ENCODE peak calls at places on chromosomes 2 and 18, in four cellular contexts. O is choroid plexus epithelial cell, S is neural progenitor cell, Z is GM12878. T is an unnamed sample.

GRCh38 chr2:198054299-198054698 is 249.9 kb downstream of the PLCL1 start:
- DNase-seq in O (peak; percentile 50), S (peak; percentile 53), Z (no peak), T (peak; percentile 35)

GRCh38 chr2:211982162-211982561 is 556.4 kb downstream of the ERBB4 start:
- DNase-seq in O (peak; percentile 6), S (no peak), Z (no peak), T (no peak)

GRCh38 chr2:172375247-172375646 is 52.1 kb upstream of the ITGA6 start:
- DNase-seq in O (peak; percentile 20), S (no peak), Z (no peak), T (no peak)

GRCh38 chr18:37534627-37535026 is 31.0 kb downstream of the CELF4 start:
- DNase-seq in O (no peak), S (no peak), Z (no peak), T (no peak)

GRCh38 chr2:33051586-33052385 is 105.0 kb downstream of the LTBP1 start:
- DNase-seq in O (peak; percentile 80), S (no peak), Z (no peak), T (no peak)

GRCh38 chr2:155176345-155176744 is 477.9 kb downstream of the KCNJ3 start:
- DNase-seq in O (no peak), S (no peak), Z (no peak), T (no peak)

GRCh38 chr2:235238537-235238936 is 255.3 kb upstream of the AGAP1 start:
- DNase-seq in O (peak; percentile 40), S (no peak), Z (no peak), T (no peak)

GRCh38 chr2:33208400-33208799 is 261.6 kb downstream of the LTBP1 start:
- DNase-seq in O (no peak), S (no peak), Z (no peak), T (no peak)

GRCh38 chr2:102241616-102242260 is 54.9 kb downstream of the IL1RL2 start:
- DNase-seq in O (no peak), S (no peak), Z (no peak), T (no peak)

DNA sequence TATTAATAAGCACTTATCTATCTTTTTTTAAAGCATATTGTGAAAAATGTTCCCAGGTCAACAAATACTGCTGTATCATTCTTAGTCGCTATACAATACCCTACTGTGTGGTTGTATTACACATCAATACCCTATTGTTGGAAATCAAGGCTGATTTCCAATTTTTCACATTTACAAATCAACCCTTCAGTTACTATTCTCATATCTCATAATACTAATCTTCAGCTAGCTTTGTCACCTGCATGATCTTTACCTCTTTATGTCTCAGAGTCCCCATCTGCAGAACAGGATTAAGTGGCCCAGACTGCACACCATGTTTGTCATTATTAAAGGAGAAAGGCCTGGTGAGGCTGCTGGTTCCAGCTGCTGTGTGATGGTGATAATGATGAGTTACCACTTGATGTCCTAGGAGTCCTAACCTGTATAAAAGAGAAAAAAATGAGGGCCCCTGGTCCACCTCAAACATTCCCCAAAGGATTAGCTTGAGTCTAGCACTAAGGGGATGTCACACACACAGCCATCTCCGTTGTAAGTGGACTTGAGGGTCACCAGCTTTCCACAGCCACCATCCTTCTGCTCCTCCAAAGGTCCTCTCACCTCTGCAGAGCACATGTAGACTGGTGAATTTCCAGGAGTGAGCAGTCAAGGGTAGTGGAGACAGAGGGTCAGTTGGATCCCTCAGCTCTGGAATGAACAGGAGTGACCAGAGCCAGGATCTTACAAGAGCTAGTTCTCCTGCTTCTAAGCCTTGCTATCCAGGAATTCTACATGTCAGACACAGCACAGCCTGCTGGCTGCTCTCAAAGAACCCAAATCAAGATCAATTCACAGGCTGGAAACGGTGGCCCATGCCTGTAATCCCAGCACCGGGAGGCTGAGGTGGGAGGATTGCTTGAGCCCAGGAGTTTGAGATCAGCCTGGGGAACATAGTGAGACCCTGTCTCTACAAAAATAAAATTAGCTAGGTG is 36.0 kb upstream of the BIN1 start:
- DNase-seq in O (peak; percentile 40), S (no peak), Z (no peak), T (no peak)
- TF ChIP-seq CTCF in O (peak; percentile 45), S (no peak), Z (no peak), T (no peak)

DNA sequence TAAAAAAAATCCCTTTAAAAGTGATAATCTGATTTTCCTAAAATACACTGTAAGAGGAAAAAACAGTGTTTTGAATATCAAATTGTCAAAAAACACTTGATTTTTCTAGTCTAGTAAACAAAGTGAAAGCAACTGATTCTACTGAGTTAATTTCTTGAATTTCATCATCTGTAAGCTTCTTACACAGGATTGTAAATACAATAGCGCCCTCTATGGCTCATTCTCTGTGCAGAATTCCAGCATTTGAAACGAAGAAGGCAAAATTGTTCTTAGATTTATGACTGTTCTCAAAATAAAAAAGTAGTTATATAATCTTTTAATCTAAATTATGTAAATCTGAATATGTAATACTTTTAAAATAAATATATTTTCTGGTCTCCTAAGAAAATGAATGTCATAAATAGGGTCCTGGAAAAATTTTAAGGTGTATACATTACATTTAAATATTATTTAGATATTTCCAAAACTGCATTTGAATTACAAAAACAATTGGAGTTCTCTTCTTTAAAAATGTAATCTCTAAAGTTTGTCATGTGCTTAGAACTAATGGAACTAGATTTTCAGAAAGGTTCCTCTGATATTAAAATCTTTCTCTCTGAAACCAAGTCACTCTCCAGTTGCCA is 176.9 kb upstream of the MC4R start:
- DNase-seq in O (peak; percentile 90), S (peak; percentile 87), Z (no peak), T (peak; percentile 41)
- TF ChIP-seq CTCF in O (peak; percentile 81), S (peak; percentile 95), Z (peak; percentile 82), T (peak; percentile 57)

GRCh38 chr2:236666646-236667204 is 97.1 kb downstream of the ACKR3 start:
- DNase-seq in O (no peak), S (no peak), Z (no peak), T (no peak)

GRCh38 chr2:236667526-236667925 is 97.9 kb downstream of the ACKR3 start:
- DNase-seq in O (no peak), S (no peak), Z (no peak), T (no peak)

GRCh38 chr2:236670235-236670620 is 100.6 kb downstream of the ACKR3 start:
- DNase-seq in O (no peak), S (no peak), Z (no peak), T (no peak)

GRCh38 chr2:236665572-236666118 is 96.0 kb downstream of the ACKR3 start:
- DNase-seq in O (no peak), S (no peak), Z (no peak), T (no peak)

DNA sequence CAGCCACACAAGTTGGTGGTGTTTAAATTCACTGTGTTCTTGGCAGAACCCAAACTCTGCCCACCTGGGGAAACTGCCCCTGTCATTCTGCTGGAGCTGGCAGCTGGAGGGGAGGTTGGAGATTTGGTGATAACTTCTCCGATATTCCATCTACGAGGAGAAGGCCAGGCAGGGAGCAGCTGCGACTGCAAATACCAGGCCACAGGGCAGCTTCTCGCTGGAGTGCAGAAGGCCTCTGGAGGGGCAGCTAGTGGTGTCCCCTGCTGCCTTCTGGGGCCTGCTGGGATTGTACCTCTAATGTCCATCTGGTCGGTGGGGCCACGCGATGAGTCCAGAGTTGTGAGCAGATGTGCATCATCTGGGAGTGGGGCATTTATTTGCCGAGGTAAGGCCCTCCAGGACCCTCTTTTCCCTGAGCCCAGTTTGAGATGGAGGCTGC is 98.9 kb downstream of the ACKR3 start:
- DNase-seq in O (no peak), S (no peak), Z (no peak), T (no peak)
- TF ChIP-seq CTCF in O (no peak), S (no peak), Z (no peak), T (no peak)

DNA sequence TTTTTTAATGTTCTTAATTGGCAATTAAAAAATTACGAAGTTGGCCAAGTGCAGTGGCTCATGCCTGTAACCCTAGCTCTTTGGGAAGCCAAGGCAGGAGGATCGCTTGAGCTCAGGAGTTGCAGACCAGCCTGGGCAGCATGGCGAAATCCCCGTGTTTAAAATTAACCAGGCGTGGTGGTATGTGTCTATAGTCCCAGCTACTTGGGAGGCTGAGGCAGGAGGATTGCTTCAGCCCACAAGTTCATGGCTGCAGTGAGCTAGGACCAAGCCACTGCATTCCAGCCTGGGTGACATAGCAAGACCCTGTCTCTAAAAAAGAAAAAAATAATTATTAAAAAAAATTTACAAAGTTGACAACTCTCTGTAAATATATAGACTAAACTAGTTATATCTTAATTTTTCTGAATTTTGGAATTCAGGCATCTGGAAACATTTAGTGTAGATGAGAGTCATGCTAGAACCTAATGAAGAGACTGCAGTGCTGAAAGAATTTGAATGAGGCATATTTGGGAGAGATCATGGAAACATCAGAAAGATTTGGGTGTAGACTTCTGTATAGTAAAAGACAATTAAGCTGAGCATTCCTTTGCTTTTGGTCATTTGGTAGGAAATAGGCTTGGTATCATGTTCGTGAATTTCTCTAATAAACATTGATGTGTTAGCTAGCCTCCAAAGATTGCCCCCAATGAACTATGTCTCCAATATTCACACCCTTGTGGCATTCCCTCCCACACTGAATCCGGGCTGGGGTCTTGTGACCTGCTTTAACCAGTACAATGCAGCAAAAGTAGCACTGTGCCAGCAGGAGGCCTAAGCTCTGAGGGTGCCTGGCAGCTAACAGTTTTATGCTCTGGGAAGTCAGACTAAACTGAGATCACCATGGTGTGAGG is 4.2 kb upstream of the ROCK1 start:
- DNase-seq in O (peak; percentile 86), S (peak; percentile 39), Z (no peak), T (no peak)
- TF ChIP-seq CTCF in O (peak; percentile 15), S (no peak), Z (no peak), T (no peak)